ENCODE peak calls at places on chromosome 22, in six cellular contexts. One of them, this sample, is unnamed.

GRCh38 chr22:41367680-41368542 is 13.8 kb upstream of the TEF start:
- DNase-seq in esophagus muscularis mucosa: no peak
- DNase-seq in H9: peak
- DNase-seq in psoas muscle: no peak
- DNase-seq in K562: no peak
- DNase-seq in CD8-positive, alpha-beta T cell: no peak
- DNase-seq in this sample: no peak

GRCh38 chr22:36111316-36111715 is 49.2 kb downstream of the APOL3 start:
- DNase-seq in esophagus muscularis mucosa: no peak
- DNase-seq in H9: no peak
- DNase-seq in psoas muscle: peak
- DNase-seq in K562: no peak
- DNase-seq in CD8-positive, alpha-beta T cell: no peak
- DNase-seq in this sample: no peak

GRCh38 chr22:37896181-37896592 is 9.9 kb upstream of the MICALL1 start:
- DNase-seq in esophagus muscularis mucosa: no peak
- DNase-seq in H9: peak
- DNase-seq in psoas muscle: no peak
- DNase-seq in K562: no peak
- DNase-seq in CD8-positive, alpha-beta T cell: peak
- DNase-seq in this sample: peak

GRCh38 chr22:19535001-19535400 is 10.8 kb upstream of the CLDN5 start:
- DNase-seq in esophagus muscularis mucosa: no peak
- DNase-seq in H9: no peak
- DNase-seq in psoas muscle: no peak
- DNase-seq in K562: no peak
- DNase-seq in CD8-positive, alpha-beta T cell: no peak
- DNase-seq in this sample: no peak

GRCh38 chr22:41995211-41995610 is 3.4 kb upstream of the WBP2NL start:
- DNase-seq in esophagus muscularis mucosa: no peak
- DNase-seq in H9: no peak
- DNase-seq in psoas muscle: no peak
- DNase-seq in K562: no peak
- DNase-seq in CD8-positive, alpha-beta T cell: no peak
- DNase-seq in this sample: no peak

GRCh38 chr22:19043111-19044085 is 78.8 kb downstream of the DGCR2 start:
- DNase-seq in esophagus muscularis mucosa: no peak
- DNase-seq in H9: no peak
- DNase-seq in psoas muscle: peak
- DNase-seq in K562: no peak
- DNase-seq in CD8-positive, alpha-beta T cell: no peak
- DNase-seq in this sample: no peak

GRCh38 chr22:37457093-37457893 is 28.9 kb downstream of the MFNG start:
- DNase-seq in esophagus muscularis mucosa: no peak
- DNase-seq in H9: peak
- DNase-seq in psoas muscle: peak
- DNase-seq in K562: peak
- DNase-seq in CD8-positive, alpha-beta T cell: peak
- DNase-seq in this sample: peak

GRCh38 chr22:20524004-20524481 is 16.6 kb downstream of the MED15 start:
- DNase-seq in esophagus muscularis mucosa: no peak
- DNase-seq in H9: no peak
- DNase-seq in psoas muscle: no peak
- DNase-seq in K562: peak
- DNase-seq in CD8-positive, alpha-beta T cell: peak
- DNase-seq in this sample: peak

GRCh38 chr22:18048441-18048898 is 24.1 kb upstream of the MICAL3 start:
- DNase-seq in esophagus muscularis mucosa: no peak
- DNase-seq in H9: no peak
- DNase-seq in psoas muscle: peak
- DNase-seq in K562: peak
- DNase-seq in CD8-positive, alpha-beta T cell: no peak
- DNase-seq in this sample: no peak

GRCh38 chr22:43262990-43263644 is 76.2 kb upstream of the TTLL12 start:
- DNase-seq in esophagus muscularis mucosa: no peak
- DNase-seq in H9: no peak
- DNase-seq in psoas muscle: no peak
- DNase-seq in K562: peak
- DNase-seq in CD8-positive, alpha-beta T cell: peak
- DNase-seq in this sample: no peak

GRCh38 chr22:29820941-29821789 is 16.9 kb downstream of the ASCC2 start:
- DNase-seq in esophagus muscularis mucosa: no peak
- DNase-seq in H9: no peak
- DNase-seq in psoas muscle: peak
- DNase-seq in K562: peak
- DNase-seq in CD8-positive, alpha-beta T cell: no peak
- DNase-seq in this sample: no peak

GRCh38 chr22:26066534-26066933 is 102.7 kb upstream of the SEZ6L start:
- DNase-seq in esophagus muscularis mucosa: no peak
- DNase-seq in H9: peak
- DNase-seq in psoas muscle: no peak
- DNase-seq in K562: no peak
- DNase-seq in CD8-positive, alpha-beta T cell: no peak
- DNase-seq in this sample: no peak

GRCh38 chr22:28016781-28017557 is 97.9 kb upstream of the PITPNB start:
- DNase-seq in esophagus muscularis mucosa: no peak
- DNase-seq in H9: no peak
- DNase-seq in psoas muscle: peak
- DNase-seq in K562: no peak
- DNase-seq in CD8-positive, alpha-beta T cell: no peak
- DNase-seq in this sample: no peak

GRCh38 chr22:22995166-22995565 is 75.2 kb upstream of the GNAZ start:
- DNase-seq in esophagus muscularis mucosa: no peak
- DNase-seq in H9: no peak
- DNase-seq in psoas muscle: no peak
- DNase-seq in K562: peak
- DNase-seq in CD8-positive, alpha-beta T cell: no peak
- DNase-seq in this sample: peak

GRCh38 chr22:45640291-45640940 is 31.2 kb upstream of the ATXN10 start:
- DNase-seq in esophagus muscularis mucosa: no peak
- DNase-seq in H9: no peak
- DNase-seq in psoas muscle: no peak
- DNase-seq in K562: no peak
- DNase-seq in CD8-positive, alpha-beta T cell: no peak
- DNase-seq in this sample: no peak

GRCh38 chr22:50731811-50732624 is 6.0 kb upstream of the ACR start:
- DNase-seq in esophagus muscularis mucosa: no peak
- DNase-seq in H9: no peak
- DNase-seq in psoas muscle: peak
- DNase-seq in K562: peak
- DNase-seq in CD8-positive, alpha-beta T cell: peak
- DNase-seq in this sample: peak

GRCh38 chr22:49965291-49966040 is 4.9 kb downstream of the PIM3 start:
- DNase-seq in esophagus muscularis mucosa: no peak
- DNase-seq in H9: peak
- DNase-seq in psoas muscle: peak
- DNase-seq in K562: no peak
- DNase-seq in CD8-positive, alpha-beta T cell: peak
- DNase-seq in this sample: no peak

GRCh38 chr22:29827091-29827490 is 11.0 kb downstream of the ASCC2 start:
- DNase-seq in esophagus muscularis mucosa: no peak
- DNase-seq in H9: no peak
- DNase-seq in psoas muscle: no peak
- DNase-seq in K562: no peak
- DNase-seq in CD8-positive, alpha-beta T cell: no peak
- DNase-seq in this sample: no peak

GRCh38 chr22:45240137-45240809 is 421 bp downstream of the KIAA0930 start:
- DNase-seq in esophagus muscularis mucosa: no peak
- DNase-seq in H9: no peak
- DNase-seq in psoas muscle: peak
- DNase-seq in K562: no peak
- DNase-seq in CD8-positive, alpha-beta T cell: peak
- DNase-seq in this sample: peak

GRCh38 chr22:44363214-44363979 is 50.6 kb upstream of the SHISAL1 start:
- DNase-seq in esophagus muscularis mucosa: no peak
- DNase-seq in H9: no peak
- DNase-seq in psoas muscle: peak
- DNase-seq in K562: no peak
- DNase-seq in CD8-positive, alpha-beta T cell: no peak
- DNase-seq in this sample: no peak

GRCh38 chr22:42743501-42743991 is 22.9 kb upstream of the A4GALT start:
- DNase-seq in esophagus muscularis mucosa: no peak
- DNase-seq in H9: no peak
- DNase-seq in psoas muscle: peak
- DNase-seq in K562: no peak
- DNase-seq in CD8-positive, alpha-beta T cell: no peak
- DNase-seq in this sample: no peak

GRCh38 chr22:40560551-40560950 is 76.0 kb downstream of the MRTFA start:
- DNase-seq in esophagus muscularis mucosa: no peak
- DNase-seq in H9: no peak
- DNase-seq in psoas muscle: no peak
- DNase-seq in K562: peak
- DNase-seq in CD8-positive, alpha-beta T cell: no peak
- DNase-seq in this sample: no peak

GRCh38 chr22:35835267-35835997 is 117.8 kb downstream of the APOL5 start:
- DNase-seq in esophagus muscularis mucosa: no peak
- DNase-seq in H9: no peak
- DNase-seq in psoas muscle: no peak
- DNase-seq in K562: no peak
- DNase-seq in CD8-positive, alpha-beta T cell: no peak
- DNase-seq in this sample: no peak

GRCh38 chr22:43159484-43160178 is 8.3 kb downstream of the TSPO start:
- DNase-seq in esophagus muscularis mucosa: no peak
- DNase-seq in H9: peak
- DNase-seq in psoas muscle: peak
- DNase-seq in K562: no peak
- DNase-seq in CD8-positive, alpha-beta T cell: no peak
- DNase-seq in this sample: no peak

GRCh38 chr22:17369553-17370035 is 334 bp downstream of the CECR2 start:
- DNase-seq in esophagus muscularis mucosa: no peak
- DNase-seq in H9: peak
- DNase-seq in psoas muscle: peak
- DNase-seq in K562: no peak
- DNase-seq in CD8-positive, alpha-beta T cell: no peak
- DNase-seq in this sample: peak

GRCh38 chr22:28333106-28333505 is 346.5 kb downstream of the TTC28 start:
- DNase-seq in esophagus muscularis mucosa: no peak
- DNase-seq in H9: no peak
- DNase-seq in psoas muscle: no peak
- DNase-seq in K562: no peak
- DNase-seq in CD8-positive, alpha-beta T cell: no peak
- DNase-seq in this sample: no peak

DNA sequence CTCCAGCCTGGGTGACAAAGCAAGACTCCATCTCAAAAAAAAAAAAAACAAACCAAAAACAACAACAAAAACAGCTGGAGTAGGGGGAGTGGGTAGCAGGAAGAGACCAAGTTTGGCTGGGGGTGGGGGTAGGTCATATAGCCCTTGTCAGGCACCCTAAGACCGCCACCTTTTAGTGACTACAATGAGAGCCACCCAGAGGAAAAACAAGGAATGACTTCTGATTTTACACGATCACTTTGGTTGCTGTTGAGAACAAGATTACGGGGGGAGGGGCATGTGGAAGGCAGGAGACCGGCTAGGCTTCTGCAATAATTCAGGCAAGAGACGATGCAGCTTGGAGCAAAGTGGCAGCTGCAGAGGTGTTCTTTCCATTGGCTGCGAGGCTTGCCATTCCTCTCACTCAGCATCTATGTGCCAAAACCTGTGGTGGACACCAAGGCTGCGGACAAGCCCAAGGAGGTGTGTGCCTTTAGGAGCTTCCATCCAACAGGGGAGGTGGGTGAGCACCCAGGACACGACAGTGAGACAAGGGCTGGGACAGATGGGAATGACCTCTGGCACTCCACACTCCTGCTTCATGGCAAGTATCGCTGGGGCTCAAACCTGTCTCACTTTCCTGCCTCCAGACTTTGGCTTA is 1.7 kb downstream of the RPS19BP1 start:
- DNase-seq in esophagus muscularis mucosa: no peak
- DNase-seq in H9: no peak
- DNase-seq in psoas muscle: no peak
- DNase-seq in K562: peak
- DNase-seq in CD8-positive, alpha-beta T cell: peak
- DNase-seq in this sample: peak
- TF ChIP-seq CTCF in esophagus muscularis mucosa: no peak
- TF ChIP-seq CTCF in H9: no peak
- TF ChIP-seq CTCF in psoas muscle: no peak
- TF ChIP-seq CTCF in K562: peak
- TF ChIP-seq CTCF in CD8-positive, alpha-beta T cell: no peak
- TF ChIP-seq CTCF in this sample: peak

DNA sequence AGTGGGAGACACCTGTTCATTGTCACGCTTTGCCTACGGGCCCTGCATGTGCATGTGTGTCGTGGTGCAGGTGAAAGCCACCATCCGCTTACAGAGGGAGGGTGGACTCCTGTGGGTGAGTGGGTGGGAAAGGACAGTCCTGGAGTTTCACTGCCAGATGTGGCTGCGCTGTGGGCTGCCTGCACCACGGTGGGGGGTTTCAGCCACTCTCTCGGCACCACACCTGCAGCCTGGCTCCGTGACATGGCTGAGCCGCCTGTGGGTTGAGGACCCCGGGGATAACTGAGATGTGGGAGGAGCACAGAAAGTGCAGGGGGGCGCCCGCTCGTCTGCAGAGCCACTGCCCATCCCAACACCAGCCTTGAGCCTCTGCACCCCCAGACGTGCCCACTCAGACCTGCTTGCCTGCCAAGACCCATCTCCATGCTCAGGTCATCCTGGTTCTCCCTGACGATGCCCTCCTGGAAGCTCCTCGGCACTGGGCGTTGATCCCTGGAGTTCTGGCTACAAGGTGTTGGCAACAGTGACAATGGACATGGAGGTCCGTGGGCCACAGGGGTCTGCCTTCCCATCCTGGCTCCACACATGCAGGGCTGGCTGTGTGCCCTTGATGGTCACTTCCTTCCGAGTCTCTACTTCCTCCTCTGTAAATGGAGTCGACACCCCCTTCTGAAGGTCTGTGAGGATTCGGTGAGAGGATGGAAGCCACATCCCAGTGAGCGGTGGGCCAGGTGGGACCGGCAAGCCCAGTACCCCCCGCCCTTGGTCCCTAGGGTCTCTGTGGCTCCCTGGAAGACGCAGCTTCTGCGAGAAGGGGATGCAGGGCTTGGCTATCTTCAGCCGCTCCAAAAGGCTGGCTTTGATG is 1007.0 kb downstream of the BRD1 start:
- DNase-seq in esophagus muscularis mucosa: no peak
- DNase-seq in H9: no peak
- DNase-seq in psoas muscle: no peak
- DNase-seq in K562: no peak
- DNase-seq in CD8-positive, alpha-beta T cell: no peak
- DNase-seq in this sample: no peak
- H3K27ac ChIP-seq in esophagus muscularis mucosa: no peak
- H3K27ac ChIP-seq in H9: no peak
- H3K27ac ChIP-seq in psoas muscle: no peak
- H3K27ac ChIP-seq in K562: no peak
- H3K27ac ChIP-seq in CD8-positive, alpha-beta T cell: no peak
- H3K27ac ChIP-seq in this sample: no peak

GRCh38 chr22:39185601-39186012 is 33.1 kb upstream of the CBX7 start:
- DNase-seq in esophagus muscularis mucosa: no peak
- DNase-seq in H9: no peak
- DNase-seq in psoas muscle: peak
- DNase-seq in K562: peak
- DNase-seq in CD8-positive, alpha-beta T cell: no peak
- DNase-seq in this sample: no peak
- TF ChIP-seq CTCF in esophagus muscularis mucosa: peak
- TF ChIP-seq CTCF in H9: no peak
- TF ChIP-seq CTCF in psoas muscle: peak
- TF ChIP-seq CTCF in K562: peak
- TF ChIP-seq CTCF in CD8-positive, alpha-beta T cell: no peak
- TF ChIP-seq CTCF in this sample: no peak

GRCh38 chr22:46779651-46780050 is 17.2 kb downstream of the TBC1D22A start:
- DNase-seq in esophagus muscularis mucosa: no peak
- DNase-seq in H9: no peak
- DNase-seq in psoas muscle: no peak
- DNase-seq in K562: no peak
- DNase-seq in CD8-positive, alpha-beta T cell: no peak
- DNase-seq in this sample: no peak
- H3K27ac ChIP-seq in esophagus muscularis mucosa: no peak
- H3K27ac ChIP-seq in H9: no peak
- H3K27ac ChIP-seq in psoas muscle: no peak
- H3K27ac ChIP-seq in K562: no peak
- H3K27ac ChIP-seq in CD8-positive, alpha-beta T cell: no peak
- H3K27ac ChIP-seq in this sample: no peak

This sample was measured in OCI-LY7.